ENCODE peak calls at places on chromosomes 2 and 18, in seven cellular contexts. One of them, this sample, is unnamed.

GRCh38 chr2:205477016-205477705 is 205.1 kb upstream of the NRP2 start:
- DNase-seq in GM12878: no peak
- DNase-seq in H1: no peak
- DNase-seq in SK-N-SH: no peak
- DNase-seq in HepG2: no peak
- DNase-seq in HCT116: no peak
- DNase-seq in K562: no peak
- DNase-seq in this sample: no peak

GRCh38 chr2:65512783-65513182 is 80.4 kb upstream of the SPRED2 start:
- DNase-seq in H1: no peak
- DNase-seq in K562: no peak
- DNase-seq in HepG2: no peak
- DNase-seq in HCT116: no peak
- DNase-seq in SK-N-SH: no peak
- DNase-seq in GM12878: no peak
- DNase-seq in this sample: no peak

GRCh38 chr2:100876231-100876860 is 56.4 kb downstream of the NPAS2 start:
- DNase-seq in GM12878: no peak
- DNase-seq in HCT116: no peak
- DNase-seq in K562: no peak
- DNase-seq in HepG2: no peak
- DNase-seq in SK-N-SH: no peak
- DNase-seq in H1: no peak
- DNase-seq in this sample: no peak

GRCh38 chr18:6623278-6623677 is 106.2 kb upstream of the ARHGAP28 start:
- DNase-seq in HepG2: no peak
- DNase-seq in K562: no peak
- DNase-seq in H1: no peak
- DNase-seq in HCT116: no peak
- DNase-seq in GM12878: no peak
- DNase-seq in SK-N-SH: no peak
- DNase-seq in this sample: no peak

GRCh38 chr2:118580651-118581050 is 266.8 kb downstream of the EN1 start:
- DNase-seq in SK-N-SH: no peak
- DNase-seq in HepG2: no peak
- DNase-seq in GM12878: no peak
- DNase-seq in K562: no peak
- DNase-seq in H1: no peak
- DNase-seq in HCT116: no peak
- DNase-seq in this sample: no peak

GRCh38 chr2:40027968-40028367 is 248.9 kb upstream of the THUMPD2 start:
- DNase-seq in H1: no peak
- DNase-seq in HepG2: no peak
- DNase-seq in K562: no peak
- DNase-seq in HCT116: no peak
- DNase-seq in SK-N-SH: no peak
- DNase-seq in GM12878: no peak
- DNase-seq in this sample: no peak

GRCh38 chr2:166766220-166766619 is 122.1 kb upstream of the XIRP2 start:
- DNase-seq in GM12878: no peak
- DNase-seq in HCT116: no peak
- DNase-seq in H1: no peak
- DNase-seq in SK-N-SH: no peak
- DNase-seq in K562: no peak
- DNase-seq in HepG2: no peak
- DNase-seq in this sample: peak

GRCh38 chr2:72330673-72331072 is 183.0 kb upstream of the CYP26B1 start:
- DNase-seq in HepG2: peak
- DNase-seq in HCT116: no peak
- DNase-seq in K562: no peak
- DNase-seq in SK-N-SH: no peak
- DNase-seq in H1: no peak
- DNase-seq in GM12878: no peak
- DNase-seq in this sample: no peak

GRCh38 chr2:109304731-109305470 is 175.9 kb downstream of the SH3RF3 start:
- DNase-seq in H1: no peak
- DNase-seq in HepG2: no peak
- DNase-seq in GM12878: peak
- DNase-seq in HCT116: no peak
- DNase-seq in SK-N-SH: no peak
- DNase-seq in K562: no peak
- DNase-seq in this sample: no peak

GRCh38 chr2:50556934-50557575 is 474.9 kb downstream of the NRXN1 start:
- DNase-seq in HCT116: no peak
- DNase-seq in SK-N-SH: no peak
- DNase-seq in H1: no peak
- DNase-seq in HepG2: no peak
- DNase-seq in GM12878: no peak
- DNase-seq in K562: no peak
- DNase-seq in this sample: no peak

GRCh38 chr2:98511981-98512380 is 67.3 kb downstream of the INPP4A start:
- DNase-seq in HepG2: no peak
- DNase-seq in H1: no peak
- DNase-seq in K562: no peak
- DNase-seq in HCT116: no peak
- DNase-seq in SK-N-SH: no peak
- DNase-seq in GM12878: no peak
- DNase-seq in this sample: no peak

GRCh38 chr2:75548036-75548573 is 12.6 kb downstream of the EVA1A start:
- DNase-seq in K562: no peak
- DNase-seq in SK-N-SH: no peak
- DNase-seq in H1: peak
- DNase-seq in GM12878: no peak
- DNase-seq in HCT116: no peak
- DNase-seq in HepG2: no peak
- DNase-seq in this sample: no peak

GRCh38 chr18:44589709-44590108 is 91.0 kb upstream of the SETBP1 start:
- DNase-seq in K562: no peak
- DNase-seq in SK-N-SH: no peak
- DNase-seq in GM12878: no peak
- DNase-seq in H1: no peak
- DNase-seq in HCT116: no peak
- DNase-seq in HepG2: no peak
- DNase-seq in this sample: no peak

GRCh38 chr2:217631091-217631490 is 371.7 kb downstream of the TNS1 start:
- DNase-seq in H1: no peak
- DNase-seq in K562: no peak
- DNase-seq in GM12878: no peak
- DNase-seq in HepG2: no peak
- DNase-seq in HCT116: no peak
- DNase-seq in SK-N-SH: no peak
- DNase-seq in this sample: no peak

GRCh38 chr2:21038403-21039073 is 5.3 kb downstream of the APOB start:
- DNase-seq in HCT116: no peak
- DNase-seq in SK-N-SH: no peak
- DNase-seq in H1: no peak
- DNase-seq in K562: no peak
- DNase-seq in GM12878: no peak
- DNase-seq in HepG2: peak
- DNase-seq in this sample: no peak
- TF ChIP-seq JUND in HCT116: no peak
- TF ChIP-seq JUND in SK-N-SH: no peak
- TF ChIP-seq JUND in H1: no peak
- TF ChIP-seq JUND in K562: no peak
- TF ChIP-seq JUND in GM12878: no peak
- TF ChIP-seq JUND in HepG2: no peak
- TF ChIP-seq JUND in this sample: no peak

GRCh38 chr2:128313076-128313836 is 5.4 kb downstream of the HS6ST1 start:
- DNase-seq in HCT116: peak
- DNase-seq in SK-N-SH: peak
- DNase-seq in GM12878: no peak
- DNase-seq in K562: no peak
- DNase-seq in HepG2: no peak
- DNase-seq in H1: peak
- DNase-seq in this sample: no peak
- TF ChIP-seq JUND in HCT116: no peak
- TF ChIP-seq JUND in SK-N-SH: no peak
- TF ChIP-seq JUND in GM12878: no peak
- TF ChIP-seq JUND in K562: no peak
- TF ChIP-seq JUND in HepG2: no peak
- TF ChIP-seq JUND in H1: no peak
- TF ChIP-seq JUND in this sample: no peak

DNA sequence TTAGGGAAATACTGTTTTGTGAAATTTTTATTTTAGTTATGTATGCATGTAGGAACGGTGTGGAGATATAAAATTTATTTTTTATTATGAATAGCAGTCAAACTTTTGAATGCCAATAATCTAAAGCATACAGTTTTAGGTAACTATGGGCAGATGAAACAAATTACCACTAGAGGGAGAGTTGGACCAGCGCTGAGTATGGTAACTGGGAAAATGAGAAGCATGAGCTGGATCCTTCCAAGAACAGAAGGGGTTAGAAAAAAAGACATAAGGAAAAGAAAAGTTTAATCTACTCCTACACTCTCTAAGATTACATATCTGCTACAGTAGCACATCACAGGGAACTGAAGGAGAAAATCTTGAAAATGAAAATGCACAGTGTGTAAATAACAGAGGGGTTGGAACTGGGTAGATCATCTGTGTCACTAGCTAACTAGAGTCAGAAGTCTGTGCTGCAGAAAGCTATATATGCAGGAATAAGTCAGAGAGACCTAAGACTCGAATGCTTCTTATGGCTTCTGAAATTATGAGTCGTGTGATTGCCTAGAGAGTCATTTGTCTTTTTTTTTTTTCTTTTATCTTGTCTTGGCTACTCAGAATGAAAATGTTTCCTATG is 15.6 kb downstream of the REG3G start:
- DNase-seq in HepG2: peak
- DNase-seq in GM12878: no peak
- DNase-seq in K562: peak
- DNase-seq in HCT116: no peak
- DNase-seq in SK-N-SH: peak
- DNase-seq in H1: no peak
- DNase-seq in this sample: peak
- TF ChIP-seq JUND in HepG2: no peak
- TF ChIP-seq JUND in GM12878: no peak
- TF ChIP-seq JUND in K562: no peak
- TF ChIP-seq JUND in HCT116: no peak
- TF ChIP-seq JUND in SK-N-SH: no peak
- TF ChIP-seq JUND in H1: no peak
- TF ChIP-seq JUND in this sample: no peak

DNA sequence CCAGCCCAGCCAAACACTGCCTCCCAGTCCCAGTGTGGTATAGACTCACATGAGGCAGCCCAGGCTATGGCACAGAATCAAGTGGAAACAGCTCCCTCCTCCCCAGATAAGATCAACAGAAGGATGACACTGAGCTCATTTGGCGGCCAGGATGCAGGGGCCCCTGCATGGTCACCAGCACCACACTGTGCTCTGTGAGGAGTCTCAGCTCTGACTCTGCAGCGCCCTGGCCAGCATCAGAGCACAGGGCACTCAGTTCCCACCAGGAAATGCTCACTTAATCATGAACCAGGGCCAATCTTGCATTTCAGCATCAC is 18.0 kb downstream of the STK25 start:
- DNase-seq in GM12878: no peak
- DNase-seq in HepG2: no peak
- DNase-seq in HCT116: no peak
- DNase-seq in K562: peak
- DNase-seq in H1: no peak
- DNase-seq in SK-N-SH: peak
- DNase-seq in this sample: no peak
- TF ChIP-seq JUND in GM12878: no peak
- TF ChIP-seq JUND in HepG2: no peak
- TF ChIP-seq JUND in HCT116: no peak
- TF ChIP-seq JUND in K562: peak
- TF ChIP-seq JUND in H1: no peak
- TF ChIP-seq JUND in SK-N-SH: no peak
- TF ChIP-seq JUND in this sample: no peak

GRCh38 chr2:128601298-128602037 is 282.8 kb upstream of the HS6ST1 start:
- DNase-seq in H1: no peak
- DNase-seq in K562: no peak
- DNase-seq in HepG2: no peak
- DNase-seq in SK-N-SH: no peak
- DNase-seq in GM12878: no peak
- DNase-seq in HCT116: no peak
- DNase-seq in this sample: no peak

GRCh38 chr2:128602038-128602698 is 283.5 kb upstream of the HS6ST1 start:
- DNase-seq in HepG2: no peak
- DNase-seq in HCT116: no peak
- DNase-seq in GM12878: no peak
- DNase-seq in SK-N-SH: no peak
- DNase-seq in H1: no peak
- DNase-seq in K562: no peak
- DNase-seq in this sample: no peak

GRCh38 chr2:128604045-128604444 is 285.4 kb upstream of the HS6ST1 start:
- DNase-seq in K562: no peak
- DNase-seq in H1: no peak
- DNase-seq in GM12878: no peak
- DNase-seq in SK-N-SH: no peak
- DNase-seq in HepG2: no peak
- DNase-seq in HCT116: no peak
- DNase-seq in this sample: no peak

GRCh38 chr2:128603411-128603924 is 284.8 kb upstream of the HS6ST1 start:
- DNase-seq in H1: no peak
- DNase-seq in K562: no peak
- DNase-seq in HCT116: no peak
- DNase-seq in HepG2: no peak
- DNase-seq in SK-N-SH: no peak
- DNase-seq in GM12878: no peak
- DNase-seq in this sample: no peak

GRCh38 chr2:128602699-128603101 is 284.0 kb upstream of the HS6ST1 start:
- DNase-seq in GM12878: no peak
- DNase-seq in SK-N-SH: no peak
- DNase-seq in HCT116: no peak
- DNase-seq in HepG2: no peak
- DNase-seq in K562: no peak
- DNase-seq in H1: no peak
- DNase-seq in this sample: no peak
- TF ChIP-seq JUND in GM12878: no peak
- TF ChIP-seq JUND in SK-N-SH: no peak
- TF ChIP-seq JUND in HCT116: no peak
- TF ChIP-seq JUND in HepG2: no peak
- TF ChIP-seq JUND in K562: no peak
- TF ChIP-seq JUND in H1: no peak
- TF ChIP-seq JUND in this sample: no peak

GRCh38 chr2:216431457-216431856 is 19.2 kb downstream of the SMARCAL1 start:
- DNase-seq in HepG2: no peak
- DNase-seq in HCT116: no peak
- DNase-seq in GM12878: no peak
- DNase-seq in H1: no peak
- DNase-seq in SK-N-SH: no peak
- DNase-seq in K562: no peak
- DNase-seq in this sample: no peak
- TF ChIP-seq JUND in HepG2: no peak
- TF ChIP-seq JUND in HCT116: no peak
- TF ChIP-seq JUND in GM12878: no peak
- TF ChIP-seq JUND in H1: no peak
- TF ChIP-seq JUND in SK-N-SH: no peak
- TF ChIP-seq JUND in K562: no peak
- TF ChIP-seq JUND in this sample: no peak

This sample was measured in T47D.